ENCODE peak calls at places on chromosome 3, in five cellular contexts. F, O, S, V and T are unnamed samples.

GRCh38 chr3:58173670-58174472 is 36.9 kb downstream of the DNASE1L3 start:
- DNase-seq in S (no peak), V (no peak), F (peak; percentile 81), O (peak; percentile 38), T (no peak)

GRCh38 chr3:169694117-169694516 is 30.6 kb upstream of the MECOM start:
- DNase-seq in O (no peak), F (no peak), S (no peak), V (no peak), T (no peak)

GRCh38 chr3:53829605-53830004 is 16.6 kb downstream of the CHDH start:
- DNase-seq in F (no peak), S (no peak), V (no peak), O (no peak), T (no peak)

GRCh38 chr3:181699171-181699903 is 12.4 kb upstream of the SOX2 start:
- DNase-seq in F (peak; percentile 74), S (no peak), V (no peak), O (no peak), T (no peak)

GRCh38 chr3:176906046-176906905 is 291.0 kb downstream of the TBL1XR1 start:
- DNase-seq in F (peak; percentile 59), S (no peak), V (no peak), O (peak; percentile 48), T (no peak)

GRCh38 chr3:24101676-24102168 is 156.6 kb downstream of the NR1D2 start:
- DNase-seq in S (no peak), V (no peak), O (peak; percentile 65), F (no peak), T (no peak)

GRCh38 chr3:149969110-149969944 is 1.4 kb downstream of the PFN2 start:
- DNase-seq in O (peak; percentile 75), F (peak; percentile 79), V (no peak), S (peak; percentile 46), T (no peak)

GRCh38 chr3:170766823-170767575 is 103.0 kb downstream of the RPL22L1 start:
- DNase-seq in F (no peak), V (no peak), O (no peak), S (no peak), T (no peak)

GRCh38 chr3:4492240-4493007 is 724 bp upstream of the ITPR1 start:
- DNase-seq in V (no peak), F (peak; percentile 65), O (peak; percentile 86), S (peak; percentile 23), T (no peak)

GRCh38 chr3:42134867-42135464 is 43.8 kb downstream of the TRAK1 start:
- DNase-seq in V (no peak), S (no peak), O (peak; percentile 54), F (no peak), T (no peak)

GRCh38 chr3:148203263-148204010 is 494.3 kb upstream of the AGTR1 start:
- DNase-seq in S (no peak), F (no peak), V (no peak), O (no peak), T (no peak)

GRCh38 chr3:135927170-135927569 is 38.4 kb upstream of the PPP2R3A start:
- DNase-seq in V (no peak), F (no peak), O (peak; percentile 94), S (no peak), T (no peak)

GRCh38 chr3:123562547-123562946 is 22.3 kb downstream of the HACD2 start:
- DNase-seq in F (no peak), S (no peak), V (no peak), O (peak; percentile 44), T (no peak)

GRCh38 chr3:123561188-123561587 is 23.7 kb downstream of the HACD2 start:
- DNase-seq in V (no peak), O (no peak), F (no peak), S (no peak), T (no peak)

GRCh38 chr3:123564056-123564455 is 20.8 kb downstream of the HACD2 start:
- DNase-seq in O (no peak), V (no peak), S (no peak), F (no peak), T (no peak)

DNA sequence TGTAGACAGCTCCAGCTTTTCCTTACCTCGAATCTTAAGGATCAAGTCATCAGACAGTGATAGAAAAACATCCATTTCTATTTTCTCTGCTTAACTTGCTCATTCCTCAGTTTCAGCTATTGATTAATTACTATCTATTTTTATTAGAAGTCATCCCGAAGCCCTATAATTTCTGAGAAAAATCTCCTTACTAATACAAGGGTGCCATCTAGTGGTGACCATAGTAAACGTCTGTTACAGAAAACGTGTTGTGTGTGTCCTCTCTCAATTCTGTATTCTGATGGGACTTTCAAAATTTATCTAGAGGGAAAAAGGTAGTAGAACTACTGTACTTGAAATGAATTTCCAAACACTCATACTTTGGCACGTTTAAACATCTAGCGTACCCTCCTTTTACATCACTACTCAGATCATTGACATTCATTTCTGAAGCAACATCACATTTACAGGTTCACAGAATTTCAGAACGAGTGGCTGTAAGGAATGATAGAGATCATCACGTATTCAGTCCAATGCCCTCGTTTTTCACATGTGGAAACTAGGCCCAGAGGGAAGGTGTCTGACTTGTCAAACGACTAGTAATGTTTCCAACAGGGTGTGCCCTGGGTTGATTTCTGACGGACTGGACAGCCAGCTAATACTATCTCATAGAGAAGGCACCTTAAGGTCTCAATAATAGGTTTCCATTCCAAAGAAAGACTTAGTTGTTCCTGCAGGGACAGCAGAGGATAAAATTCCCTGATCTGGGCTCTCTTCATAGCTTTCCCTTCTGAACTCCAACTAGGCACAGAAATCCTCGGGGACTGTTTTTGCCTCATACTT is 25.6 kb downstream of the HACD2 start:
- DNase-seq in O (peak; percentile 46), F (peak; percentile 47), V (peak; percentile 10), S (no peak), T (no peak)
- TF ChIP-seq CTCF in O (peak; percentile 41), F (peak; percentile 87), V (peak; percentile 57), S (peak; percentile 91), T (peak; percentile 94)

DNA sequence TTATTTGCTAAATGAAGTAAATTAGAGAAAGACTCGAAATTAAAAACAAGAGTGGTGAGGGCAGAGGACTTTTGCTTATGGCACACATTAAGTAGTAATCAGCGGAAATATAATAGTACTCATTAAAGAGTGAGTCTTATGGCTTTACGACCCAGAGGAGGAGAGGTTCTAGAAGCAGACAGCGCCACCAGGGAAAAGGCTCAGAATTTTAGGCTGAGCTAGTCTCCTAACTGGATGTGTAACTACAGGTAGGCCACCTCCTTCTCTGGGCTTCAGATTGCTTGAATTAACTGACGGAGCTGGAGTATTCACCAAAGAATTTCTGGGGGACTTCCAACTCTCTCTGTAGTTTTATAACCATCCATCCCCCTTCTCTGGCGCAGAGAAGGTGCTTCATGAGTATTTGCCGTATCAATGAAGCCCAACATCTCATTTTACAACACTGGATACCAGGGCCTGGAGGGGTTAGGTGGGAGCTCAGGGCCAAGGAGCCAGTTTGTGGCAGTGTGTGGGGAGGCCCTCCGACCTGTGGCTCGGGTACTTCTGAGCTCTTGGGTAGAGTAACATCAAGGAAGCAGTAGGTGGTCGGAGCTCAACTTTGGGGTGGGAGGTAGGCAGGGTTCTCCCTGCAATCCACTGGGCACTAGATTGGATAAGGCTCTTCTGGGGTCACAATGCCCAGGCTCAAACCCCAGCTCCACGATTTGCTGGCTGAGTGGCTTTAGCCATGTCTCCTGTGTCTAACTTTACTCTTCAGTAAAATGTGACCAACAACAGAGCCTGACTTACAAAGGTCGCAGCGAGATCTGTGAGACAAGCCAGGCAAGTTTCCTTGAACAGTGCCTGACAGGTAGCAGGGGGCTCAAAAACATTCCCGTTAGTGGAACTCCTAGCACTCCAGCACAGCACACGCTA is 1.1 kb downstream of the CHCHD4 start:
- DNase-seq in S (no peak), F (peak; percentile 15), O (no peak), V (no peak), T (no peak)
- TF ChIP-seq CTCF in S (no peak), F (no peak), O (no peak), V (no peak), T (no peak)

DNA sequence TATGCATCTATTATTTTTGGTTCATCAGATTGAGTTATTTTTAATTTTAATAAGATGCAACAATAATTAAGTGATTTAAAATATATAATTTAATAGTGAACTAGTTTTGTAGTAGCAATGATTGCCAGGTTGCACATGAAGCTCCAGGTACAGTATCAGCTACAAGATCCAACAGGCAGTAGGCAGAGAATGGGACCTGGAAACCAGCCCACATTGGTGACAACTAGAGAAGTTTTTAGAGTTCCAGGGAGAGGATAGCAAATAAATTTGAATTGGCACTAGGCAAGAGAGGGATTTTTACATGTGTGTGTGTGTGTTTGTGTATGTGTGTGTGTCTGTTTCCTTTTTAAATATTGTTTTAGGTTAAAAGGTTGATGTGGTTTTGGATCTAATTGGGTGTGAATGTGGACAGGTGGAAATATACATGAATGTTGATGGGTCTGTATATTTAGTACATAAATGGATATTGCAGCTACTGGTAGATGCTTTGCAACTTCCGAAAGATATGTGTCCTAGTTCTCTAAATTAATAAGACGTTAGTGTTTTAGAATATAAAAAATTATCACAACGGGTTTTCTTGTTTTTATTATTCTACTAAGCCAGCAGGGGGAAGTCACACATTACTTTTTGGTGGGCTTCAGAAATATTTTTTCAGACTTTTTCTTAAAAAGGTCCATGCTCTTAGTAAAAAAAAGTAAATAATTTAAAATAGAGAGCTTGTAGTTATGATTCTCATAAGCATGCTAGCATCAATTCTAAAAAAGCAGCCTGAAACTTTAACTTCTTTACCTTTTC is 110.1 kb upstream of the GBE1 start:
- DNase-seq in V (no peak), S (no peak), F (no peak), O (no peak), T (no peak)
- TF ChIP-seq CTCF in V (no peak), S (peak; percentile 61), F (peak; percentile 34), O (no peak), T (no peak)

GRCh38 chr3:50297384-50297775 is 1.8 kb downstream of the HYAL3 start:
- DNase-seq in O (no peak), S (no peak), V (no peak), F (no peak), T (peak; percentile 14)

GRCh38 chr3:50299638-50299928 is 378 bp upstream of the HYAL3 start:
- DNase-seq in O (no peak), V (no peak), F (no peak), S (no peak), T (no peak)

GRCh38 chr3:50296721-50297383 is 2.4 kb downstream of the HYAL3 start:
- DNase-seq in F (no peak), O (no peak), S (no peak), V (no peak), T (peak; percentile 20)

GRCh38 chr3:50298836-50299637 is at the start of the genes HYAL3 and NAA80:
- DNase-seq in F (peak; percentile 100), O (peak; percentile 98), V (peak; percentile 99), S (peak; percentile 97), T (peak; percentile 99)

DNA sequence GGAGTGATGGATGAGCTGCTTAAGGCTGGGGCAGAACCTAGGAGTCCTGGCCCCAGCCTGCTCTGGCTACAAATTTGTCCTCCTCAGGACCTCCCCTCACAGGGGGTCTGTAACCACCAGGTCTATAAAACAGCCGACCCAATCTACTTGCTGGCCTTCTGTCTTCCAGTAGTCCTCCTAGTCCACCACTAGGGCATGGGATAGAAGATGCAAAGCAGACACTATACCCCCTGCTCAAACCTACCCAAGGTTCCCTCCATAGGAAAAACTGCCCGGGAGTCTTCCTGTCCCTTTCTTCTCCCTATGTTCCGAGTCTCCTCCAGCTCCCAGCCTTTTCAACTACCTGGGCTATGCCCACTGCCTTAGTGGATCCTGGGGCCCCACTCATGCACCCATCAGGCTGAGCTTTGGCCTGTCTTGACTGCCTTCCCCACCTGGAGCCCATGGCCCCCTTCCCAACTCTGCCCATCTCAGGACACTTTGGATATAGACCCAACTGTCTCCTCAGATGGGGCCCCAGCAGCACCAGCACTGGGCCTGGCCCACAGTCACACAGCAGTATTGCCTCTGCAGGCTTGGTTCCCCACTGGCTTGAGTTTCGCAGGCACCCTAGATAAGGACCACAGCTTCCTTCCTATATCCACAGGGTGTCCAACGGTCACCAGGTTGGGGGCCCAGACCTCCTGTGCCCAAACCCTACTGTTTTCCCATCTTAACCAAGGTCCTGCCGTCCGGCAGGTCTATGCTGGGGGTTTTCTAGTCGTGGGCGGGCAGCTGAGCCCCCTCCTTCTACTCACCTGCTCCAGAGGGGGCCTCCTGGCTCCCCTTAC is 1.1 kb downstream of the HYAL3 start:
- DNase-seq in S (no peak), V (no peak), O (no peak), F (no peak), T (no peak)
- TF ChIP-seq CTCF in S (peak; percentile 37), V (no peak), O (peak; percentile 29), F (peak; percentile 20), T (no peak)